ENCODE peak calls at places on chromosomes 11 and 22, in seven cellular contexts. H, B, A, Y, K, I and P are unnamed samples.

GRCh38 chr11:45852712-45853101 is 5.4 kb downstream of the CRY2 start:
- DNase-seq in H (no peak), B (no peak), A (no peak), Y (no peak), K (peak; percentile 71), I (peak; percentile 39), P (peak; percentile 70)

GRCh38 chr11:35811783-35812182 is 132.1 kb upstream of the LDLRAD3 start:
- DNase-seq in H (no peak), B (no peak), A (no peak), Y (no peak), K (no peak), I (no peak), P (no peak)

GRCh38 chr11:134950692-134951304 is 538.8 kb upstream of the B3GAT1 start:
- DNase-seq in H (no peak), B (no peak), A (peak; percentile 79), Y (no peak), K (no peak), I (no peak), P (no peak)

GRCh38 chr11:76788661-76789442 is 5.7 kb downstream of the TSKU start:
- DNase-seq in H (peak; percentile 89), B (no peak), A (no peak), Y (no peak), K (no peak), I (no peak), P (no peak)

GRCh38 chr11:88179966-88180629 is 4.9 kb upstream of the RAB38 start:
- DNase-seq in H (no peak), B (no peak), A (peak; percentile 7), Y (no peak), K (no peak), I (no peak), P (no peak)

GRCh38 chr11:33802414-33802950 is 28.2 kb upstream of the FBXO3 start:
- DNase-seq in H (peak; percentile 58), B (no peak), A (peak; percentile 92), Y (peak; percentile 71), K (no peak), I (peak; percentile 7), P (no peak)

GRCh38 chr11:134949716-134950115 is 537.7 kb upstream of the B3GAT1 start:
- DNase-seq in H (no peak), B (no peak), A (peak; percentile 56), Y (no peak), K (no peak), I (no peak), P (no peak)

GRCh38 chr22:49735411-49736311 is 92.0 kb downstream of the BRD1 start:
- DNase-seq in H (peak; percentile 23), B (no peak), A (peak; percentile 4), Y (peak; percentile 3), K (no peak), I (no peak), P (peak; percentile 33)

GRCh38 chr11:113193894-113194293 is 120.5 kb upstream of the TTC12 start:
- DNase-seq in H (peak; percentile 50), B (no peak), A (peak; percentile 52), Y (no peak), K (no peak), I (no peak), P (no peak)

GRCh38 chr11:65487467-65488272 is 11.2 kb upstream of the MALAT1 start:
- DNase-seq in H (peak; percentile 98), B (peak; percentile 99), A (peak; percentile 100), Y (peak; percentile 100), K (peak; percentile 80), I (peak; percentile 80), P (peak; percentile 79)

GRCh38 chr11:133928628-133929059 is 28.1 kb downstream of the IGSF9B start:
- DNase-seq in H (peak; percentile 30), B (no peak), A (peak; percentile 20), Y (peak; percentile 74), K (no peak), I (no peak), P (no peak)

GRCh38 chr11:45366196-45366595 is 80.1 kb upstream of the SYT13 start:
- DNase-seq in H (no peak), B (no peak), A (no peak), Y (no peak), K (no peak), I (no peak), P (no peak)

GRCh38 chr11:74434528-74434927 is 32.8 kb downstream of the KCNE3 start:
- DNase-seq in H (no peak), B (no peak), A (no peak), Y (peak; percentile 81), K (no peak), I (no peak), P (no peak)

GRCh38 chr11:58675344-58676155 is 53.1 kb downstream of the CNTF start:
- DNase-seq in H (peak; percentile 83), B (peak; percentile 5), A (peak; percentile 36), Y (peak; percentile 55), K (peak; percentile 81), I (peak; percentile 66), P (peak; percentile 73)

GRCh38 chr11:120137611-120138521 is at the start of gene TRIM29:
- DNase-seq in H (peak; percentile 37), B (no peak), A (no peak), Y (no peak), K (no peak), I (no peak), P (no peak)

GRCh38 chr11:86184728-86185127 is 59.8 kb upstream of the EED start:
- DNase-seq in H (no peak), B (no peak), A (no peak), Y (no peak), K (no peak), I (no peak), P (no peak)

GRCh38 chr22:22369962-22370265 is 125.3 kb downstream of the VPREB1 start:
- DNase-seq in H (no peak), B (no peak), A (no peak), Y (no peak), K (no peak), I (peak; percentile 84), P (no peak)

GRCh38 chr11:61335355-61335710 is 2.3 kb downstream of the TKFC start:
- DNase-seq in H (no peak), B (no peak), A (no peak), Y (no peak), K (no peak), I (peak; percentile 11), P (no peak)

GRCh38 chr11:27770576-27770975 is 70.3 kb upstream of the BDNF start:
- DNase-seq in H (no peak), B (no peak), A (peak; percentile 48), Y (no peak), K (no peak), I (no peak), P (no peak)

GRCh38 chr11:4022669-4023068 is 71.9 kb upstream of the RRM1 start:
- DNase-seq in H (no peak), B (no peak), A (no peak), Y (no peak), K (no peak), I (no peak), P (no peak)

GRCh38 chr11:16928052-16928451 is 86.2 kb downstream of the PLEKHA7 start:
- DNase-seq in H (no peak), B (no peak), A (no peak), Y (no peak), K (no peak), I (no peak), P (no peak)
- TF ChIP-seq CTCF in H (no peak), B (no peak), A (no peak), Y (no peak), K (no peak), I (no peak), P (no peak)

DNA sequence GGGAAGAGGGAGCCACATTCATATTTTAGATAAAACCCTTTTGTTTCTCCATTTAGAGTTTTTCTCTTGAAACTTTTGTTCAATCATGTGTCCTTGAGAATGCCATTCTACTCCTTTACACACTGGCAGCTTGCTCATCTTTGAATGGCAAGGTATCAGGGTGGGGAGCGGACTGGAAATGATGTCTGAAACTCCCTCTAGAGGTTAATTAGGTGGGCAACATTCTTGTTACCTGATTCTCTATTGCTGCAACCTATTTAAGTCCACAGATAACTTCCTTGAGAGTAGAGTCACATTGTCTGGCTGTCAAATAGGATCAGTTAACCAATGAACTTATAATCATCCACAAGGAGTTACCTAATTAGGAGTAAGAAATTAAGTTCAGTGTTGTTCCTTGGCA is 533.6 kb upstream of the API5 start:
- DNase-seq in H (no peak), B (no peak), A (no peak), Y (no peak), K (no peak), I (peak; percentile 2), P (no peak)
- TF ChIP-seq CTCF in H (no peak), B (no peak), A (no peak), Y (no peak), K (no peak), I (peak; percentile 46), P (no peak)

DNA sequence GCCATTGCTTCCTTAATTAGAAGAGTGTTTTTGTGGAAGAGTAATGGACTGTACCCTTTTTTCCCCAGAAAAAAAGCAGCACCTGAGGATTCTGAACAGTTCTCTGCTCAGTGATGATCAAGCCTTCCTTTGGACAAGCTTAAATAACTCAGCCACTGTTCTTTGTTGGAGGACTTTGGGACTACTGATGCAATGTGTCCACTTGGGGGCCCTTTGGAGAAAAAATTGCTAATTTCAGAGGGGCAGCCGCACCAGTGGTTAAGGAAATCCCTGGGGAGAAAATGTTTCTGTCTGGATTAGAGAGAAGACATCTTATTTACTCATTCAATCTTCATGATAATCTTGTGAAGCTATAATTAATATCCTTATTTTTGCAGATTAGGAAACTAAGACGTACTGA is 5.3 kb upstream of the KMT2A start:
- DNase-seq in H (no peak), B (no peak), A (no peak), Y (no peak), K (no peak), I (no peak), P (no peak)
- TF ChIP-seq CTCF in H (no peak), B (no peak), A (peak; percentile 9), Y (peak; percentile 16), K (no peak), I (peak; percentile 39), P (no peak)

DNA sequence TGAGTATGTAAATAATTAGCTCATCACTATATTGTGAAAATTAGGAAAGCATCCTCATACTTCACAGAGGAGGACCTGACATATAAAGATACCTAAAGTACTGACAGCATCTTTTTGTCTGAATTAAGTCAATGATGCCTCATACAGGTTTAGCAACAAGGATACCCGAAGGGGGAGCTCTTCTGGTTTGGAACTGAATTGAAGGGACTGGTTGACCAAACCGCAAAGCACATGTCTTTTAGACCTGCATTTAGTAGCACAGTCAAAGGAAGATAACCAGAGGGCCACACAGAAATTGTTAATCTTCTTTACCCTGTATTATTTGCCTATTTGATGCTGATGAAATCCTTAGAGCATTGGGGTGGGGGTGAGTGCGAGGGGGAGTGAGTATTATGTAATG is 12.9 kb upstream of the WT1 start:
- DNase-seq in H (peak; percentile 16), B (no peak), A (peak; percentile 8), Y (peak; percentile 70), K (peak; percentile 35), I (peak; percentile 5), P (no peak)
- TF ChIP-seq CTCF in H (no peak), B (no peak), A (no peak), Y (peak; percentile 40), K (peak; percentile 5), I (peak; percentile 48), P (peak; percentile 23)